ENCODE peak calls at places on chromosomes 16 and 17, in seven cellular contexts. P, U, S, N, I, E and G are unnamed samples.

GRCh38 chr17:9767432-9767991 is 23.9 kb downstream of the DHRS7C start:
- DNase-seq in P (no peak), U (no peak), S (no peak), N (no peak), I (no peak), E (no peak), G (no peak)

GRCh38 chr17:81821147-81821546 is 11.9 kb downstream of the MCRIP1 start:
- DNase-seq in P (no peak), U (no peak), S (no peak), N (no peak), I (no peak), E (no peak), G (no peak)

GRCh38 chr16:48271728-48272127 is 24.4 kb upstream of the ABCC11 start:
- DNase-seq in P (no peak), U (no peak), S (no peak), N (no peak), I (no peak), E (no peak), G (no peak)

GRCh38 chr17:43601280-43602050 is 55.3 kb upstream of the ETV4 start:
- DNase-seq in P (peak; percentile 29), U (no peak), S (no peak), N (no peak), I (peak; percentile 91), E (no peak), G (no peak)

GRCh38 chr17:58302919-58303551 is 22.3 kb upstream of the MPO start:
- DNase-seq in P (no peak), U (no peak), S (no peak), N (no peak), I (peak; percentile 20), E (no peak), G (no peak)

GRCh38 chr16:68362952-68363846 is 52.4 kb downstream of the PRMT7 start:
- DNase-seq in P (no peak), U (no peak), S (peak; percentile 49), N (no peak), I (no peak), E (no peak), G (no peak)

GRCh38 chr17:30454635-30455034 is 22.6 kb upstream of the GOSR1 start:
- DNase-seq in P (no peak), U (no peak), S (no peak), N (no peak), I (no peak), E (no peak), G (no peak)

GRCh38 chr17:79144090-79144610 is 69.5 kb downstream of the ENGASE start:
- DNase-seq in P (no peak), U (no peak), S (no peak), N (no peak), I (no peak), E (no peak), G (no peak)

GRCh38 chr17:66938656-66939055 is 25.9 kb upstream of the CACNG4 start:
- DNase-seq in P (no peak), U (no peak), S (no peak), N (no peak), I (no peak), E (no peak), G (no peak)

GRCh38 chr17:10111907-10112452 is 86.4 kb downstream of the GAS7 start:
- DNase-seq in P (no peak), U (no peak), S (no peak), N (no peak), I (peak; percentile 46), E (no peak), G (no peak)

GRCh38 chr17:59234631-59235030 is 14.3 kb downstream of the GDPD1 start:
- DNase-seq in P (no peak), U (no peak), S (no peak), N (no peak), I (no peak), E (no peak), G (no peak)

GRCh38 chr17:38552343-38552742 is 53.4 kb downstream of the SRCIN1 start:
- DNase-seq in P (no peak), U (no peak), S (no peak), N (no peak), I (no peak), E (no peak), G (no peak)

GRCh38 chr17:6073620-6074019 is 3.4 kb downstream of the WSCD1 start:
- DNase-seq in P (no peak), U (no peak), S (no peak), N (no peak), I (no peak), E (no peak), G (no peak)

GRCh38 chr16:21071741-21072140 is 78.9 kb downstream of the DNAH3 start:
- DNase-seq in P (no peak), U (no peak), S (no peak), N (no peak), I (no peak), E (no peak), G (no peak)

GRCh38 chr17:66517336-66518009 is 215.1 kb downstream of the PRKCA start:
- DNase-seq in P (no peak), U (no peak), S (no peak), N (no peak), I (no peak), E (no peak), G (no peak)

GRCh38 chr17:53765609-53766008 is 57.1 kb upstream of the KIF2B start:
- DNase-seq in P (no peak), U (no peak), S (no peak), N (no peak), I (no peak), E (no peak), G (no peak)

GRCh38 chr17:11598274-11599221 is at the start of gene DNAH9:
- DNase-seq in P (peak; percentile 96), U (peak; percentile 95), S (peak; percentile 97), N (peak; percentile 5), I (peak; percentile 97), E (peak; percentile 94), G (no peak)

GRCh38 chr17:17132746-17133145 is 73.4 kb downstream of the PLD6 start:
- DNase-seq in P (no peak), U (no peak), S (no peak), N (no peak), I (no peak), E (no peak), G (no peak)

GRCh38 chr17:36599546-36600250 is 1.7 kb upstream of the MRM1 start:
- DNase-seq in P (no peak), U (no peak), S (no peak), N (no peak), I (no peak), E (no peak), G (no peak)

GRCh38 chr17:36597229-36597628 is 4.2 kb upstream of the MRM1 start:
- DNase-seq in P (peak; percentile 78), U (no peak), S (no peak), N (no peak), I (no peak), E (no peak), G (no peak)

GRCh38 chr17:36600477-36600876 is 906 bp upstream of the MRM1 start:
- DNase-seq in P (no peak), U (no peak), S (no peak), N (no peak), I (no peak), E (no peak), G (no peak)

GRCh38 chr17:36597866-36598777 is 3.3 kb upstream of the MRM1 start:
- DNase-seq in P (no peak), U (no peak), S (no peak), N (no peak), I (no peak), E (no peak), G (no peak)

GRCh38 chr17:36598951-36599401 is 2.4 kb upstream of the MRM1 start:
- DNase-seq in P (peak; percentile 67), U (no peak), S (no peak), N (no peak), I (no peak), E (no peak), G (no peak)
- TF ChIP-seq POLR2A in P (peak; percentile 64), U (no peak), S (no peak), N (no peak), I (no peak), E (no peak), G (no peak)

DNA sequence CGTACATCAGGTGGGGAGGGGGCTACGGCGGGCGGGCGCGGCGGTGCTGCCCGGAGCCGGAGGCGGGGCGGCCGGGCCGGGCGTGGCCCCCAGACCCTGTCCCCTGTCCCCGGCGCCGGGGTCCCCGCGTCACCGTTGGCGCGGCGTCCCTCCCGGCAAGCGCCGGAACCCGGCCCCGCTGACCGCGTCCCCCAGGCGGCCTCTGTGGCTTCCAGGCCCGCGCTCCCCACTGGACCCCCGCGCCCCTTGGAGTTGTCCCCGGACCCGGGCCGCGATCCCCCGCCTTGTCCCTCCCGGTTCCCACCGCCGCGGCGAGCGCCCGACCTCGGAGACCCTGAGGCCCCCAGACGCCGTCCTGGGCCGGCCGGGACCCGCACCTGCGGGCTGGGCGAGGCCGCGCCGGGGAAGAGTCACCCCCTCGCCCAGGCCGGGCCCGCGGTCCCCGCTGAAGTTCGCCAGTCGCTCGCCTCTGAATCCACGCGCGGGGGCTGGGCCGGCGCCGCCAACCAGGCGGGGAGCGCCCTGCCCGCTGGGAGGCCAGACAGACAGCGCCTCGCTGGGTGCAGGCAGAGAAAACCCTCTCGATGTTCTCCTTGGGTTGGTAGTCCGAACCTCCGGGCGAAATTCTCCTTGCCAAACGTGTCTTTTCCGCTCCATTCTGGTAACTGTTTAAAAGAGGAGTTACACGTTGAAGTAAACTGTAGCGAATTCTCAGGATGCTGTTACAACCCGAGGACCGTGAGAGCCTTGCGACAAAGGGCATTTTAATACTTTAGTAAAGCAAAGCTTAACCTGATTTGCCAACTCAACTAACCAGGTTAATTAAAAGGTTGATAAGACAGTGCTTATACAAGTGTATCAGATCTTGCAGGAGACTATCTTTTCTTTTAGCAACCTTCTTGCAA is 761 bp downstream of the GAN start:
- DNase-seq in P (peak; percentile 68), U (no peak), S (peak; percentile 54), N (peak; percentile 33), I (peak; percentile 79), E (no peak), G (peak; percentile 23)
- TF ChIP-seq POLR2A in P (peak; percentile 31), U (no peak), S (peak; percentile 48), N (no peak), I (no peak), E (no peak), G (peak; percentile 14)

GRCh38 chr16:56632848-56633365 is 448 bp downstream of the MT1M start:
- DNase-seq in P (no peak), U (no peak), S (no peak), N (no peak), I (no peak), E (no peak), G (no peak)
- TF ChIP-seq POLR2A in P (no peak), U (no peak), S (no peak), N (no peak), I (no peak), E (no peak), G (no peak)

GRCh38 chr17:40303706-40304450 is 5.1 kb upstream of the RARA start:
- DNase-seq in P (peak; percentile 37), U (no peak), S (no peak), N (no peak), I (peak; percentile 95), E (no peak), G (no peak)

GRCh38 chr17:40304464-40304863 is 4.5 kb upstream of the RARA start:
- DNase-seq in P (no peak), U (no peak), S (no peak), N (no peak), I (peak; percentile 74), E (no peak), G (no peak)

GRCh38 chr17:40307691-40308289 is 1.2 kb upstream of the RARA start:
- DNase-seq in P (no peak), U (no peak), S (peak; percentile 71), N (no peak), I (peak; percentile 62), E (no peak), G (no peak)

GRCh38 chr17:40307001-40307690 is 1.8 kb upstream of the RARA start:
- DNase-seq in P (no peak), U (no peak), S (no peak), N (no peak), I (peak; percentile 64), E (no peak), G (no peak)

GRCh38 chr17:40306395-40306794 is 2.6 kb upstream of the RARA start:
- DNase-seq in P (no peak), U (no peak), S (no peak), N (no peak), I (no peak), E (no peak), G (no peak)
- TF ChIP-seq POLR2A in P (no peak), U (no peak), S (no peak), N (no peak), I (no peak), E (no peak), G (no peak)